ENCODE peak calls at places on chromosomes 6 and 20, in four cellular contexts. G is osteocyte, V is adrenal gland, B is upper lobe of right lung. P is an unnamed sample.

GRCh38 chr6:93989630-93990029 is 570.3 kb upstream of the EPHA7 start:
- DNase-seq in V (no peak), B (no peak), G (no peak), P (no peak)

GRCh38 chr6:33441457-33441856 is 12.9 kb upstream of the ZBTB9 start:
- DNase-seq in V (no peak), B (no peak), G (no peak), P (no peak)

GRCh38 chr6:37074053-37074827 is 68.8 kb downstream of the FGD2 start:
- DNase-seq in G (no peak), V (no peak), B (no peak), P (peak)

GRCh38 chr6:95133578-95133977 is 443.8 kb upstream of the MANEA start:
- DNase-seq in B (no peak), V (no peak), G (no peak), P (peak)

GRCh38 chr6:15400572-15401004 is 154.7 kb downstream of the JARID2 start:
- DNase-seq in G (peak), V (peak), B (peak), P (no peak)

GRCh38 chr6:149065658-149066556 is 251.6 kb upstream of the TAB2 start:
- DNase-seq in G (no peak), B (no peak), V (no peak), P (no peak)

GRCh38 chr6:125839471-125839870 is 48.7 kb downstream of the NCOA7 start:
- DNase-seq in B (no peak), V (peak), G (no peak), P (no peak)

GRCh38 chr6:101454106-101454676 is 60.7 kb downstream of the GRIK2 start:
- DNase-seq in G (no peak), V (no peak), B (no peak), P (peak)

GRCh38 chr6:53358440-53359087 is 9.8 kb upstream of the ELOVL5 start:
- DNase-seq in B (no peak), V (no peak), G (no peak), P (no peak)

GRCh38 chr20:47782920-47783552 is 2.2 kb downstream of the SULF2 start:
- DNase-seq in G (no peak), V (no peak), B (no peak), P (no peak)

GRCh38 chr20:32474967-32475819 is 109.9 kb downstream of the NOL4L start:
- DNase-seq in G (peak), B (peak), V (peak), P (peak)

GRCh38 chr6:72182337-72183246 is 296.2 kb downstream of the RIMS1 start:
- DNase-seq in V (peak), B (peak), G (no peak), P (peak)

GRCh38 chr6:112040933-112041332 is 13.0 kb upstream of the CCN6 start:
- DNase-seq in G (no peak), B (no peak), V (no peak), P (no peak)

GRCh38 chr6:56649053-56649769 is 6.5 kb upstream of the DST start:
- DNase-seq in G (no peak), B (no peak), V (no peak), P (peak)

GRCh38 chr6:26576407-26576843 is 20.3 kb upstream of the ABT1 start:
- DNase-seq in G (no peak), V (no peak), B (no peak), P (no peak)

GRCh38 chr6:30824698-30825097 is 59.6 kb upstream of the DDR1 start:
- DNase-seq in V (no peak), B (no peak), G (no peak), P (no peak)

GRCh38 chr6:15911753-15912504 is 217.0 kb upstream of the MYLIP start:
- DNase-seq in V (no peak), B (no peak), G (no peak), P (no peak)

GRCh38 chr6:134480593-134480992 is 162.7 kb upstream of the SGK1 start:
- DNase-seq in V (no peak), B (no peak), G (no peak), P (peak)

GRCh38 chr6:52634211-52634610 is 36.7 kb upstream of the TMEM14A start:
- DNase-seq in V (no peak), G (no peak), B (no peak), P (no peak)

GRCh38 chr6:146790561-146791091 is 191.9 kb downstream of the ADGB start:
- DNase-seq in G (no peak), V (no peak), B (no peak), P (peak)

GRCh38 chr6:64428186-64428585 is 792.6 kb downstream of the PHF3 start:
- DNase-seq in G (no peak), V (no peak), B (no peak), P (no peak)

GRCh38 chr20:32465092-32465900 is 107.2 kb downstream of the ASXL1 start:
- DNase-seq in B (peak), V (peak), G (no peak), P (peak)

GRCh38 chr6:8794420-8794819 is 359.1 kb upstream of the SLC35B3 start:
- DNase-seq in V (no peak), B (no peak), G (no peak), P (no peak)

GRCh38 chr6:157244175-157244574 is 79.1 kb downstream of the TMEM242 start:
- DNase-seq in V (no peak), G (no peak), B (no peak), P (peak)

GRCh38 chr6:162706236-162706635 is 21.3 kb downstream of the PRKN start:
- DNase-seq in V (peak), G (no peak), B (no peak), P (no peak)

GRCh38 chr6:147177286-147177685 is 26.9 kb upstream of the STXBP5 start:
- DNase-seq in B (no peak), G (no peak), V (no peak), P (peak)

GRCh38 chr20:14820771-14821170 is 483.4 kb upstream of the FLRT3 start:
- DNase-seq in G (no peak), V (no peak), B (no peak), P (peak)

GRCh38 chr6:134020968-134021367 is 31.5 kb downstream of the SLC2A12 start:
- DNase-seq in G (no peak), V (no peak), B (no peak), P (no peak)

GRCh38 chr20:5433352-5433751 is 116.6 kb upstream of the PROKR2 start:
- DNase-seq in G (no peak), V (no peak), B (no peak), P (no peak)

GRCh38 chr6:41093729-41094128 is 21.0 kb downstream of the NFYA start:
- DNase-seq in G (no peak), B (no peak), V (peak), P (no peak)

GRCh38 chr6:158782432-158783166 is 36.6 kb downstream of the EZR start:
- DNase-seq in B (no peak), G (no peak), V (peak), P (no peak)

GRCh38 chr20:25314497-25315417 is 66.9 kb downstream of the PYGB start:
- DNase-seq in G (no peak), B (peak), V (peak), P (no peak)
- TF ChIP-seq CTCF in G (peak), B (no peak), V (no peak), P (no peak)

DNA sequence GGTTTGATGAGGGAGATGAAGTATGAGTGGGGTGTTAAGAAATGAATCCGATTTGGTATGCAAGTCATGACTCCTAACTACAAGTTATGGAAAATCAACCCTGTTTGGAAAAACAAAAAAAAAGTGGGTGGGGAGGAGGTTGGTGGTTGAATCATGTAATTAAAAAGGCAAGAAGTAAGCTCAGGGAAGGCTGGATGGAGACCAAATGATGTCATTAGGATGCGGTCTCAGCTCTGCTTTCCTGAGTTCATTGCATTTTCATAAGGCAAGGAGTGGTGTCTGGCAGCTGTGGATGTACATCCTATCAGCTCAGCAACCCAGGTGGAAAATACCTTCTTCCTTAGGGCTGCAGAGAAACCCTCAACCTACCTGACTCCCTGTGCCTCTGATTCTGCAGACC is 60.4 kb upstream of the AKAP12 start:
- DNase-seq in G (no peak), B (no peak), V (no peak), P (peak)
- TF ChIP-seq CTCF in G (no peak), B (no peak), V (no peak), P (no peak)

GRCh38 chr6:164185342-164185920 is 770.9 kb downstream of the QKI start:
- DNase-seq in G (peak), V (no peak), B (no peak), P (no peak)
- TF ChIP-seq CTCF in G (no peak), V (no peak), B (no peak), P (no peak)

DNA sequence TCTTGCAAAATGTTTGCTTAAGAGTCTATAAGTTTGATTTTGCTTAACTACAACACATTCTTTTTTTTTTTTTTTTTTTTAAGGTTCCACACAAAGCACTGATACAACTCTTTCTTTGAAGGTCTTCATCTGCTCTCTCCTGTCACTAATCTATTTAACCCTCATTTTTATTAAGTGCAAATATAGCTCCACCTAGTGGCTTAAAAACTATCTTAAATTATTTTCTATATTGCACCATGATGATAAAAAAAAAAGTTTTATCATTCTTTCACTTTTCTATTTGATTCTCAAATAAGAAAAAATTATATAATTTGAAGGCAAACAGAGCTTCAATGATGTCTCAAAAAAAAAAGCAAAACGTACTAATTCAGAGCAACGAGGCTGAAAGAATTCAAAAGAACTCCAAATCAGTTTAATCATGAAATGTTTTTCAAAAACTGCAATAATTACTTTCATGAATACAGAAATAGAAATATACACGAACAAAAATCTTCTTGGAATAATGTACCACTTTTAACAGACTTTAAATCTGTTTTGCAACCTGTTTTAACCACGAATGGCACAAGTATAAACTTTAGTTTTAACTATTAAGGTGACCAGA is 12.8 kb downstream of the ESF1 start:
- DNase-seq in G (no peak), V (no peak), B (no peak), P (peak)
- TF ChIP-seq CTCF in G (peak), V (peak), B (peak), P (peak)

GRCh38 chr6:165657325-165657680 is 5.7 kb downstream of the PDE10A start:
- DNase-seq in G (no peak), B (no peak), V (no peak), P (no peak)
- TF ChIP-seq CTCF in G (no peak), B (no peak), V (no peak), P (no peak)

P was measured in epithelial cell of esophagus.